ENCODE peak calls at places on chromosomes 12 and 14, in four cellular contexts. U is HL-60, F is GM12878, Z is K562. L is an unnamed sample.

GRCh38 chr12:1929985-1930815 is 11.7 kb upstream of the CACNA2D4 start:
- DNase-seq in Z (no peak), F (no peak), U (no peak), L (no peak)

GRCh38 chr12:49809369-49810158 is 18.6 kb downstream of the NCKAP5L start:
- DNase-seq in Z (no peak), F (no peak), U (no peak), L (no peak)

GRCh38 chr12:71732357-71732712 is 22.3 kb upstream of the RAB21 start:
- DNase-seq in Z (no peak), U (no peak), F (no peak), L (no peak)

GRCh38 chr12:104314242-104314614 is 10.7 kb downstream of the EID3 start:
- DNase-seq in F (no peak), Z (no peak), U (no peak), L (no peak)

GRCh38 chr12:116455540-116456306 is 103.5 kb upstream of the MAP1LC3B2 start:
- DNase-seq in U (no peak), Z (peak; percentile 69), F (no peak), L (no peak)

GRCh38 chr12:4567073-4567881 is 5.3 kb downstream of the DYRK4 start:
- DNase-seq in U (peak; percentile 28), Z (no peak), F (peak; percentile 30), L (no peak)

GRCh38 chr12:6292606-6293005 is 17.9 kb upstream of the PLEKHG6 start:
- DNase-seq in U (no peak), F (no peak), Z (no peak), L (no peak)

GRCh38 chr14:38201137-38201828 is 6.4 kb upstream of the SSTR1 start:
- DNase-seq in Z (no peak), F (no peak), U (no peak), L (no peak)

GRCh38 chr12:48004039-48004940 is at the start of gene COL2A1:
- DNase-seq in Z (no peak), F (no peak), U (peak; percentile 29), L (no peak)

GRCh38 chr14:64764641-64765520 is 60.7 kb downstream of the PLEKHG3 start:
- DNase-seq in F (no peak), U (peak; percentile 29), Z (peak; percentile 65), L (peak; percentile 88)

GRCh38 chr14:69002069-69002468 is 23.0 kb upstream of the ACTN1 start:
- DNase-seq in U (no peak), F (no peak), Z (peak; percentile 23), L (no peak)

GRCh38 chr12:97513921-97514320 is 51.3 kb downstream of the RMST start:
- DNase-seq in U (no peak), Z (no peak), F (no peak), L (no peak)

GRCh38 chr12:132245521-132246101 is 83.8 kb downstream of the GALNT9 start:
- DNase-seq in U (no peak), F (no peak), Z (no peak), L (no peak)

DNA sequence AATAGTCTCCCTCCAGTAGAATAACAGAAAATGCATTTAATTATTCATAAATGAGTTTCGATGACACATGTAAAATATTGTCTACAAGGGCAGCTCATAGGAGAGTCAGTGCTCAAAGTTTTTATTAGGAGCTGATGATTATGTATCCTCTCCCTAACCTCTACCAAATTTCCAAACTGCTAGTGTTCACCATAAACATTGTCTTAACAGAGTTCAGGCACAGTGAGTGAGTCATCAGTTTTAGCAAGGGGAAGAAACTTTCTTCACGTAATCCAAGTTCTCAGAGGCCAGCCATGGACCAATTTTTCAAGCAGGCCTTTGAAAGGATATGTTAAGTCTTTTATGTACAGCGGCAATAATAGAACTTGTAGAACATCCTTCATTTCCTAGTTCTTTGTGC is 649.2 kb upstream of the MIS18BP1 start:
- DNase-seq in U (no peak), Z (no peak), F (no peak), L (no peak)
- TF ChIP-seq SPI1 in U (no peak), Z (no peak), F (no peak), L (no peak)

GRCh38 chr14:48744202-48744601 is 842.0 kb downstream of the RPS29 start:
- DNase-seq in U (no peak), Z (no peak), F (no peak), L (no peak)
- TF ChIP-seq POLR2AphosphoS5 in U (no peak), Z (no peak), F (no peak), L (no peak)

GRCh38 chr12:68335462-68335861 is 3.3 kb upstream of the MDM1 start:
- DNase-seq in Z (no peak), U (no peak), F (no peak), L (no peak)

GRCh38 chr12:68332726-68333630 is 816 bp upstream of the MDM1 start:
- DNase-seq in U (no peak), Z (no peak), F (no peak), L (no peak)

GRCh38 chr12:68331500-68331868 is 678 bp downstream of the MDM1 start:
- DNase-seq in Z (no peak), F (no peak), U (no peak), L (no peak)

GRCh38 chr12:68331869-68332725 is at the start of gene MDM1:
- DNase-seq in F (peak; percentile 92), U (peak; percentile 92), Z (peak; percentile 97), L (peak; percentile 92)

DNA sequence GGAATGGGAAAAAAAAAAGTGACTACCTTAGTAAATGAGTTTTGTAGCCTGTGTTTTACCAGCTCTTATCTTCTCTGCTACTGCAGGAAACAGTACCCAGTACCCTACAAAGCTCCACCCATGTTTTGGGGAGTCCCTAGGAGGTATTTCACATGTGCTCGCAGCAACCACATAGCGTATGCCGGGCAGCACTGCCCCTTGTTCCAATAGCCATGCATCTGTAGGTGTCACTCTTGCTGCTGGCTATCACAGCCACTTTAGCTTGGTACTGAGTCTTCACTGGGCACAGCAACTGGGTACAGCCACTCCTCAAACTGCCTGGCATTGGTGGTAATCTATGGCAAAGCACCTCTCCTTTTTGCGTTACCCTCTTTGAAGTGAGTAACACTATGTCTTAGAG is 2.0 kb upstream of the MDM1 start:
- DNase-seq in Z (no peak), F (peak; percentile 45), U (no peak), L (no peak)
- TF ChIP-seq SPI1 in Z (no peak), F (no peak), U (no peak), L (no peak)

GRCh38 chr14:74571901-74572828 is 39.9 kb downstream of the LTBP2 start:
- DNase-seq in F (no peak), U (no peak), Z (no peak), L (no peak)
- TF ChIP-seq POLR2AphosphoS5 in F (no peak), U (no peak), Z (no peak), L (no peak)

DNA sequence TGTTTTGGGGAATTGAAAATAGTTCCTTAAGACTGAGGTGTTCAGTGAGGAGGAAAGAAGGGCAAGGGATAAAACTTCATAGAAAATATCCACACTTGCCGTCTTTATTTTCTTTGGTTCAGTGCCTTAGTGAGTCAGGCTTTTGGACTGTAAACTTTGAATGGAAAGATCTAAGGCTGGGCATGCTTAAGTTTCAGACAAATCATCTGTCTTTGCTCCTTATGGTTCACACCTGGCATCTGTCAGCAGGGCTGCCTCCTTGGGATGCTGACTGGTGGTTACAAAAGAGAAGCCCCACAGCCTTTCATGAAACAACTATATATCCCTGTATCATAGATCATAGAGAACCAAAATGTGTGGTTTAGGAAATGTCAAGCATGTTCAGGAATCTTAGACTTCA is 136.3 kb upstream of the PRICKLE1 start:
- DNase-seq in F (no peak), U (no peak), Z (no peak), L (no peak)
- TF ChIP-seq SPI1 in F (no peak), U (no peak), Z (no peak), L (no peak)

L was measured in GM12891.